ENCODE peak calls at places on chromosome 19, in nine cellular contexts. B is psoas muscle, N is OCI-LY7, A is cardiac muscle cell, H is lower lobe of right lung, F is foreskin fibroblast, I is omental fat pad, P is GM20000, U is fibroblast of mammary gland. Z is an unnamed sample.

GRCh38 chr19:54002495-54003315 is 11.3 kb downstream of the CACNG6 start:
- DNase-seq in N (no peak), B (no peak), F (no peak), U (no peak), I (no peak), A (no peak), P (no peak), H (no peak), Z (no peak)

GRCh38 chr19:13684021-13684420 is 80.3 kb upstream of the MRI1 start:
- DNase-seq in F (no peak), A (no peak), N (no peak), U (no peak), B (no peak), I (no peak), P (no peak), H (no peak), Z (no peak)

GRCh38 chr19:38564981-38565685 is 52.6 kb downstream of the MAP4K1 start:
- DNase-seq in H (no peak), P (peak; percentile 64), N (no peak), B (no peak), U (no peak), I (no peak), F (peak; percentile 12), A (peak; percentile 5), Z (no peak)

GRCh38 chr19:45790942-45791341 is 1.7 kb downstream of the DMWD start:
- DNase-seq in F (no peak), U (no peak), A (no peak), I (no peak), B (no peak), P (no peak), N (no peak), H (no peak), Z (no peak)

GRCh38 chr19:48717059-48717395 is 2.5 kb downstream of the MAMSTR start:
- DNase-seq in H (no peak), F (peak; percentile 71), U (peak; percentile 54), B (no peak), A (no peak), P (no peak), N (no peak), I (no peak), Z (no peak)

GRCh38 chr19:18743281-18743825 is 47.8 kb downstream of the COMP start:
- DNase-seq in B (no peak), N (no peak), H (peak; percentile 82), P (no peak), A (peak; percentile 88), F (peak; percentile 41), U (no peak), I (no peak), Z (peak; percentile 49)

GRCh38 chr19:12000152-12000981 is 35.1 kb downstream of the ZNF433 start:
- DNase-seq in I (no peak), N (peak; percentile 18), A (no peak), B (no peak), F (peak; percentile 18), U (peak; percentile 52), P (peak; percentile 64), H (no peak), Z (no peak)

GRCh38 chr19:39558623-39559117 is 18.7 kb upstream of the EID2 start:
- DNase-seq in U (no peak), N (peak; percentile 15), I (no peak), H (no peak), A (no peak), F (no peak), B (no peak), P (no peak), Z (no peak)

GRCh38 chr19:40596608-40597328 is 4.4 kb upstream of the LTBP4 start:
- DNase-seq in F (peak; percentile 87), H (peak; percentile 77), B (peak; percentile 74), P (no peak), N (no peak), U (peak; percentile 53), A (peak; percentile 62), I (no peak), Z (peak; percentile 40)

GRCh38 chr19:41616785-41617621 is 9.9 kb downstream of the CEACAM4 start:
- DNase-seq in F (peak; percentile 43), I (no peak), P (no peak), H (no peak), U (peak; percentile 3), A (peak; percentile 31), N (peak; percentile 7), B (no peak), Z (no peak)

GRCh38 chr19:10501971-10502523 is 1.1 kb downstream of the KEAP1 start:
- DNase-seq in H (peak; percentile 92), N (peak; percentile 59), A (peak; percentile 44), P (peak; percentile 75), U (no peak), B (peak; percentile 83), I (peak; percentile 41), F (peak; percentile 73), Z (peak; percentile 56)

GRCh38 chr19:10502524-10503001 is 593 bp downstream of the KEAP1 start:
- DNase-seq in N (peak; percentile 96), U (peak; percentile 83), P (peak; percentile 99), A (peak; percentile 91), F (peak; percentile 97), I (peak; percentile 83), H (peak; percentile 97), B (peak; percentile 95), Z (peak; percentile 96)

GRCh38 chr19:10500247-10500592 is 2.9 kb downstream of the KEAP1 start:
- DNase-seq in U (no peak), B (no peak), I (no peak), A (no peak), F (no peak), H (no peak), N (no peak), P (no peak), Z (no peak)

GRCh38 chr19:10505583-10506229 is 2.5 kb upstream of the KEAP1 start:
- DNase-seq in F (peak; percentile 80), H (peak; percentile 87), P (peak; percentile 79), U (peak; percentile 69), B (peak; percentile 75), N (peak; percentile 81), I (peak; percentile 76), A (peak; percentile 75), Z (peak; percentile 83)

DNA sequence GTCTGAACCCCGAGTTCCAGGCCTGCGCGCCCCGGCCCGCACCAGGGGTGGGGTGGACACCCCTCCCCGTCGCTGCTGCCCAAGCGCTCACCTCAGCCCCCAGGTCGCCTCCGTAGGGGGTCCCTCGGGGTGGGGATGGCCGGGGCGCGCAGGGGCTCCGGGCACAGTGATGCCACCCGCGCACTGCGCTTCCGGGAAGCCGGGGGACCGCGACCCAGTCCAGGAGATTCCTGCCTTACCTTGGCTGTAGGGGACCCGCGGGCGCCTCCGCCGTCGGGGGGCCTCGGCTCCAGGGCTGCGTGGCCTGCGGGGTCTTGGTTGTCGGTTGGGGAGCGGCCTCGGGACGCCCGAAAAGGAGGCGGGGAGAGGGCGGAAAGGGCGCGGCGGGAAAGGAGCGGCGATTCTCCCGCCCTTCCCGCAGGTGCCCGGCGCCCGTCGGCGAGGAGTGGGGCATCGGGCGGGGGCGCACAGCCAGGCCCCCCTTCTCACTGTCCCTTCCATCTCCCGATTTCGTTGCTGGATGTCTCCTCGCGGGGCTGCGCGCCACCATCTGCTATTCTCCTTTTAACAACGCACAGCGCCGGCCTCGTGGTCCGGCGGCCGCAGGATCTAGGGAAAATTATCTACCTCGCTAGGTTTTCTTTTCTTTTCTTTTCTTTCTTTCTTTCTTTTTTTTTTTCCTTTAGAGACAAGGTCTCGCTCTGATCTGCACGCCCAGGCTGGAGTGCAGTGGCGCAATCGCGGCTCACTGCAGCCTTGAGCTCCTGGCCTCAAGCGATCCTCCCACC is at the start of gene KEAP1:
- DNase-seq in N (peak; percentile 59), U (no peak), H (peak; percentile 59), A (peak; percentile 38), F (peak; percentile 61), P (peak; percentile 67), B (no peak), I (peak; percentile 31), Z (peak; percentile 63)
- TF ChIP-seq CTCF in N (peak; percentile 23), U (no peak), H (no peak), A (no peak), F (no peak), P (no peak), B (no peak), I (no peak), Z (no peak)

DNA sequence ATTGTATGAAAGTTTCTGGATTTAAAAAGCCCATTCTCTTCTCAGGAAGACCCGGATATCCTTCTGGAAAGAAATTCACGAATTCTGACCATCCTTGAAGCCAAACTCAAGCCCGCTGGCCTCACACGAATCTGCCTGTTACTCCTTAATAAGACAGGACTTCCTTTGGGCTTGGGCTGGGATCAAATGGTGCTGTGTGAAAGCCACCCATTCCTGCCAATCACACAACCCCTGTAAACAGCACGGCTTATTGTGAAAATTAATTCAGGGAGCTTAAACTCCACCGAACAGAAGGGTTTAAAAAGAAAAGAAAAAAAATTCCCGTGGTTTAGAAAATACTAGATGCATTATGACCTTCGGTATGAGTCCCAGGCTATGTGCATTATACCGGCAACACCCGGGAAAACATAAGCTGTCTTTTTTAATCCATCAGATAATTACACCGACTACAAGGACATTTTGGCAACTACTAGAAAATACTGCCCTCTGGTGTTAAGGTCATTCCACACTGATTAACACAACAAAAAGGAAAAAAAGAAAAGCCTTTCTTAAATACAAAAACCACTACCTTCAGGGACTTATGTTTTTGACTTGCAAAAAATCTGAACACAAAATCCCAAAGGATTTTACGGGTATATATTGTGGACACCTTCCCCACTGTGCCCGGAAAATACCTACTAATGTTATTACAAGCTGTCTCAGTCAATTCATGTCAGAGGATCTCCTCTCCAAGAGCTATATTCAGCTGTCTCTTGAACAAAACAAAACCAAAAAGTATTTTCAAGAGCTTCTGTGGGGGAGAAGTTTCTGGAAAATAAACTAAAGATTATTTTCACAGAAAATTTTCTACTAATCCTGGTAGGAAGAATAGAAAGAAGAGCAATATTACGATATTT is 76.0 kb upstream of the LSM14A start:
- DNase-seq in P (peak; percentile 30), I (no peak), N (peak; percentile 68), B (no peak), A (peak; percentile 69), H (no peak), U (peak; percentile 58), F (peak; percentile 67), Z (no peak)
- TF ChIP-seq CTCF in P (peak; percentile 40), I (no peak), N (peak; percentile 91), B (peak; percentile 53), A (peak; percentile 65), H (peak; percentile 67), U (peak; percentile 60), F (peak; percentile 48), Z (peak; percentile 84)

DNA sequence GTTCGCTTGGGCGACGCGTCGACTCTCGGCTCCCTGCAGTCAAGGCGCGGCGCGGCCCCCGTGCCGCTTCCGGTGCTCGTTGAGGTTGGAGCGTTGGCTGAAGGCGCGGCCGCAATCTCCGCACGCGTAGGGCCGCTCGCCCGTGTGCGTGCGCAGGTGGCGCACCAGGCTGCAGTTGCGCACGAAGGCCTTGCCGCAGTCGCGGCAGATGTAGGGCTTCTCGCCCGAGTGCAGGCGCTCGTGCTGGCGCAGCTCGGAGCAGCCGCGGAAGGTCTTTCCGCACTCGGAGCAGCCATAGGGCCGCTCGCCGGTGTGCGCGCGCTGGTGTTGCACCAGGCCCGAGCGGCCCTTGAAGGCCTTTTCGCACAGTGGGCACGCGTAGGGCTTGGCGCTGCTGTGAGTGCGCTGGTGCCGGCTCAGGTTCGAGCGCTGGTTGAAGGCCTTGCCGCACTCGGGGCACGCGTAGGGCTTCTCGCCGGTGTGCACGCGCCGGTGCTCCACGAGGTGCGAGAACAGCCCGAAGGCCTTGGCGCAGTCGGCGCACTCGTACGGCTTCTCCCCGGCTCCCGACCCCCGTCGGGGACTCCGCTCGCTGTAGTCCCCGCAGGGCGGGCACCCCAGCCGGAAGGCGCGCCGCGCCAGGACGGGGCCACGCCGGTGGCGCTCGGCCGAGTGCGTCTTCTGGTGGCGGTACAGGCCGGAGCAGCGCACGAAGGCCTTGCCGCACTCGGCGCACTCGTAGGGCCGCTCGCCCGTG is 5.3 kb upstream of the ZNF497 start:
- DNase-seq in H (no peak), P (no peak), A (no peak), N (no peak), I (no peak), B (no peak), U (no peak), F (no peak), Z (no peak)
- TF ChIP-seq CTCF in H (no peak), P (no peak), A (no peak), N (no peak), I (no peak), B (no peak), U (no peak), F (no peak), Z (no peak)

GRCh38 chr19:16836115-16836905 is 7.1 kb downstream of the SIN3B start:
- DNase-seq in H (peak; percentile 58), B (no peak), A (peak; percentile 18), F (peak; percentile 48), I (no peak), N (peak; percentile 45), U (peak; percentile 49), P (peak; percentile 76), Z (no peak)
- TF ChIP-seq CTCF in H (peak; percentile 28), B (no peak), A (peak; percentile 19), F (no peak), I (no peak), N (peak; percentile 32), U (peak; percentile 17), P (peak; percentile 25), Z (no peak)